ENCODE peak calls at places on chromosome X, in eight cellular contexts. One of them, this sample, is unnamed.
A peak's percentile ranks its signal among the peaks of the same experiment; 100 is the strongest.

GRCh38 chrX:55135171-55135570 is 46.4 kb downstream of the PAGE2 start:
- DNase-seq in central memory CD8-positive, alpha-beta T cell: no peak
- DNase-seq in right cardiac atrium: peak; percentile 39
- DNase-seq in fibroblast of lung: peak; percentile 39
- DNase-seq in GM13976: no peak
- DNase-seq in EL: peak; percentile 19
- DNase-seq in stimulated activated CD4-positive, alpha-beta T cell treated with anti-CD3 and anti-CD28 coated beads, Interleukin-12 subunit alpha, Interleukin-12 subunit beta, amount 100 ng/mL, for 4 hours: peak; percentile 7
- DNase-seq in HS-5: no peak
- DNase-seq in this sample: peak; percentile 3

GRCh38 chrX:14095702-14096101 is 66.0 kb upstream of the GEMIN8 start:
- DNase-seq in HS-5: peak; percentile 19
- DNase-seq in right cardiac atrium: peak; percentile 20
- DNase-seq in GM13976: peak; percentile 31
- DNase-seq in central memory CD8-positive, alpha-beta T cell: no peak
- DNase-seq in stimulated activated CD4-positive, alpha-beta T cell treated with anti-CD3 and anti-CD28 coated beads, Interleukin-12 subunit alpha, Interleukin-12 subunit beta, amount 100 ng/mL, for 4 hours: peak; percentile 20
- DNase-seq in EL: peak; percentile 18
- DNase-seq in fibroblast of lung: peak; percentile 57
- DNase-seq in this sample: peak; percentile 27

GRCh38 chrX:148854351-148854750 is 353.9 kb downstream of the AFF2 start:
- DNase-seq in GM13976: no peak
- DNase-seq in HS-5: no peak
- DNase-seq in fibroblast of lung: peak; percentile 36
- DNase-seq in EL: no peak
- DNase-seq in central memory CD8-positive, alpha-beta T cell: no peak
- DNase-seq in stimulated activated CD4-positive, alpha-beta T cell treated with anti-CD3 and anti-CD28 coated beads, Interleukin-12 subunit alpha, Interleukin-12 subunit beta, amount 100 ng/mL, for 4 hours: no peak
- DNase-seq in right cardiac atrium: no peak
- DNase-seq in this sample: no peak

GRCh38 chrX:52979993-52980392 is 21.7 kb upstream of the FAM156A start:
- DNase-seq in HS-5: no peak
- DNase-seq in central memory CD8-positive, alpha-beta T cell: no peak
- DNase-seq in right cardiac atrium: no peak
- DNase-seq in GM13976: no peak
- DNase-seq in EL: peak; percentile 5
- DNase-seq in fibroblast of lung: no peak
- DNase-seq in stimulated activated CD4-positive, alpha-beta T cell treated with anti-CD3 and anti-CD28 coated beads, Interleukin-12 subunit alpha, Interleukin-12 subunit beta, amount 100 ng/mL, for 4 hours: no peak
- DNase-seq in this sample: no peak

GRCh38 chrX:119693996-119694451 is 1.1 kb upstream of the SEPTIN6 start:
- DNase-seq in GM13976: peak; percentile 50
- DNase-seq in stimulated activated CD4-positive, alpha-beta T cell treated with anti-CD3 and anti-CD28 coated beads, Interleukin-12 subunit alpha, Interleukin-12 subunit beta, amount 100 ng/mL, for 4 hours: no peak
- DNase-seq in central memory CD8-positive, alpha-beta T cell: no peak
- DNase-seq in HS-5: no peak
- DNase-seq in right cardiac atrium: no peak
- DNase-seq in fibroblast of lung: no peak
- DNase-seq in EL: no peak
- DNase-seq in this sample: no peak

GRCh38 chrX:43140546-43140945 is 362.6 kb upstream of the PPP1R2C start:
- DNase-seq in stimulated activated CD4-positive, alpha-beta T cell treated with anti-CD3 and anti-CD28 coated beads, Interleukin-12 subunit alpha, Interleukin-12 subunit beta, amount 100 ng/mL, for 4 hours: no peak
- DNase-seq in central memory CD8-positive, alpha-beta T cell: no peak
- DNase-seq in HS-5: peak; percentile 5
- DNase-seq in GM13976: no peak
- DNase-seq in right cardiac atrium: no peak
- DNase-seq in EL: no peak
- DNase-seq in fibroblast of lung: no peak
- DNase-seq in this sample: no peak

GRCh38 chrX:24147165-24147564 is 2.4 kb upstream of the ZFX start:
- DNase-seq in GM13976: no peak
- DNase-seq in HS-5: no peak
- DNase-seq in stimulated activated CD4-positive, alpha-beta T cell treated with anti-CD3 and anti-CD28 coated beads, Interleukin-12 subunit alpha, Interleukin-12 subunit beta, amount 100 ng/mL, for 4 hours: no peak
- DNase-seq in central memory CD8-positive, alpha-beta T cell: no peak
- DNase-seq in fibroblast of lung: no peak
- DNase-seq in right cardiac atrium: no peak
- DNase-seq in EL: no peak
- DNase-seq in this sample: no peak

GRCh38 chrX:131728295-131729145 is 184.6 kb downstream of the OR13H1 start:
- DNase-seq in central memory CD8-positive, alpha-beta T cell: no peak
- DNase-seq in right cardiac atrium: peak; percentile 68
- DNase-seq in fibroblast of lung: no peak
- DNase-seq in EL: no peak
- DNase-seq in GM13976: peak; percentile 28
- DNase-seq in stimulated activated CD4-positive, alpha-beta T cell treated with anti-CD3 and anti-CD28 coated beads, Interleukin-12 subunit alpha, Interleukin-12 subunit beta, amount 100 ng/mL, for 4 hours: no peak
- DNase-seq in HS-5: no peak
- DNase-seq in this sample: peak; percentile 76

GRCh38 chrX:18410038-18410437 is 15.4 kb upstream of the CDKL5 start:
- DNase-seq in GM13976: no peak
- DNase-seq in HS-5: no peak
- DNase-seq in EL: peak; percentile 10
- DNase-seq in right cardiac atrium: no peak
- DNase-seq in central memory CD8-positive, alpha-beta T cell: no peak
- DNase-seq in fibroblast of lung: peak; percentile 68
- DNase-seq in stimulated activated CD4-positive, alpha-beta T cell treated with anti-CD3 and anti-CD28 coated beads, Interleukin-12 subunit alpha, Interleukin-12 subunit beta, amount 100 ng/mL, for 4 hours: no peak
- DNase-seq in this sample: no peak

GRCh38 chrX:151776113-151776790 is 41.7 kb downstream of the CNGA2 start:
- DNase-seq in HS-5: no peak
- DNase-seq in central memory CD8-positive, alpha-beta T cell: no peak
- DNase-seq in GM13976: no peak
- DNase-seq in EL: no peak
- DNase-seq in right cardiac atrium: no peak
- DNase-seq in fibroblast of lung: no peak
- DNase-seq in stimulated activated CD4-positive, alpha-beta T cell treated with anti-CD3 and anti-CD28 coated beads, Interleukin-12 subunit alpha, Interleukin-12 subunit beta, amount 100 ng/mL, for 4 hours: no peak
- DNase-seq in this sample: no peak

GRCh38 chrX:20026278-20026677 is 35.4 kb upstream of the BCLAF3 start:
- DNase-seq in stimulated activated CD4-positive, alpha-beta T cell treated with anti-CD3 and anti-CD28 coated beads, Interleukin-12 subunit alpha, Interleukin-12 subunit beta, amount 100 ng/mL, for 4 hours: no peak
- DNase-seq in fibroblast of lung: peak; percentile 47
- DNase-seq in right cardiac atrium: no peak
- DNase-seq in HS-5: peak; percentile 37
- DNase-seq in central memory CD8-positive, alpha-beta T cell: no peak
- DNase-seq in EL: peak; percentile 66
- DNase-seq in GM13976: no peak
- DNase-seq in this sample: no peak

GRCh38 chrX:39813631-39814246 is 284.0 kb downstream of the BCOR start:
- DNase-seq in HS-5: no peak
- DNase-seq in right cardiac atrium: peak; percentile 90
- DNase-seq in fibroblast of lung: peak; percentile 89
- DNase-seq in stimulated activated CD4-positive, alpha-beta T cell treated with anti-CD3 and anti-CD28 coated beads, Interleukin-12 subunit alpha, Interleukin-12 subunit beta, amount 100 ng/mL, for 4 hours: no peak
- DNase-seq in GM13976: no peak
- DNase-seq in EL: no peak
- DNase-seq in central memory CD8-positive, alpha-beta T cell: no peak
- DNase-seq in this sample: no peak

GRCh38 chrX:136353519-136354095 is 52.8 kb downstream of the ADGRG4 start:
- DNase-seq in central memory CD8-positive, alpha-beta T cell: no peak
- DNase-seq in GM13976: no peak
- DNase-seq in stimulated activated CD4-positive, alpha-beta T cell treated with anti-CD3 and anti-CD28 coated beads, Interleukin-12 subunit alpha, Interleukin-12 subunit beta, amount 100 ng/mL, for 4 hours: no peak
- DNase-seq in EL: peak; percentile 21
- DNase-seq in right cardiac atrium: no peak
- DNase-seq in HS-5: peak; percentile 9
- DNase-seq in fibroblast of lung: no peak
- DNase-seq in this sample: no peak

GRCh38 chrX:56248492-56248891 is 16.3 kb downstream of the KLF8 start:
- DNase-seq in fibroblast of lung: peak; percentile 49
- DNase-seq in right cardiac atrium: peak; percentile 63
- DNase-seq in stimulated activated CD4-positive, alpha-beta T cell treated with anti-CD3 and anti-CD28 coated beads, Interleukin-12 subunit alpha, Interleukin-12 subunit beta, amount 100 ng/mL, for 4 hours: peak; percentile 38
- DNase-seq in EL: peak; percentile 19
- DNase-seq in HS-5: no peak
- DNase-seq in central memory CD8-positive, alpha-beta T cell: no peak
- DNase-seq in GM13976: peak; percentile 53
- DNase-seq in this sample: peak; percentile 34

GRCh38 chrX:19462879-19463278 is 52.4 kb downstream of the MAP3K15 start:
- DNase-seq in central memory CD8-positive, alpha-beta T cell: no peak
- DNase-seq in GM13976: no peak
- DNase-seq in stimulated activated CD4-positive, alpha-beta T cell treated with anti-CD3 and anti-CD28 coated beads, Interleukin-12 subunit alpha, Interleukin-12 subunit beta, amount 100 ng/mL, for 4 hours: no peak
- DNase-seq in HS-5: no peak
- DNase-seq in EL: no peak
- DNase-seq in right cardiac atrium: no peak
- DNase-seq in fibroblast of lung: no peak
- DNase-seq in this sample: no peak

GRCh38 chrX:142036111-142036510 is 132.4 kb downstream of the MAGEC1 start:
- DNase-seq in EL: peak; percentile 57
- DNase-seq in stimulated activated CD4-positive, alpha-beta T cell treated with anti-CD3 and anti-CD28 coated beads, Interleukin-12 subunit alpha, Interleukin-12 subunit beta, amount 100 ng/mL, for 4 hours: no peak
- DNase-seq in GM13976: no peak
- DNase-seq in fibroblast of lung: peak; percentile 51
- DNase-seq in central memory CD8-positive, alpha-beta T cell: no peak
- DNase-seq in HS-5: peak; percentile 19
- DNase-seq in right cardiac atrium: no peak
- DNase-seq in this sample: no peak

GRCh38 chrX:119981286-119982070 is 37.9 kb upstream of the NKAP start:
- DNase-seq in right cardiac atrium: no peak
- DNase-seq in fibroblast of lung: peak; percentile 27
- DNase-seq in HS-5: no peak
- DNase-seq in EL: peak; percentile 22
- DNase-seq in GM13976: peak; percentile 38
- DNase-seq in central memory CD8-positive, alpha-beta T cell: no peak
- DNase-seq in stimulated activated CD4-positive, alpha-beta T cell treated with anti-CD3 and anti-CD28 coated beads, Interleukin-12 subunit alpha, Interleukin-12 subunit beta, amount 100 ng/mL, for 4 hours: no peak
- DNase-seq in this sample: no peak

GRCh38 chrX:15129412-15129811 is 140.5 kb downstream of the ASB9 start:
- DNase-seq in EL: no peak
- DNase-seq in HS-5: no peak
- DNase-seq in right cardiac atrium: no peak
- DNase-seq in stimulated activated CD4-positive, alpha-beta T cell treated with anti-CD3 and anti-CD28 coated beads, Interleukin-12 subunit alpha, Interleukin-12 subunit beta, amount 100 ng/mL, for 4 hours: no peak
- DNase-seq in central memory CD8-positive, alpha-beta T cell: no peak
- DNase-seq in fibroblast of lung: no peak
- DNase-seq in GM13976: no peak
- DNase-seq in this sample: no peak

GRCh38 chrX:86016189-86016588 is 31.2 kb downstream of the CHM start:
- DNase-seq in EL: no peak
- DNase-seq in HS-5: no peak
- DNase-seq in stimulated activated CD4-positive, alpha-beta T cell treated with anti-CD3 and anti-CD28 coated beads, Interleukin-12 subunit alpha, Interleukin-12 subunit beta, amount 100 ng/mL, for 4 hours: no peak
- DNase-seq in GM13976: no peak
- DNase-seq in central memory CD8-positive, alpha-beta T cell: no peak
- DNase-seq in right cardiac atrium: no peak
- DNase-seq in fibroblast of lung: no peak
- DNase-seq in this sample: no peak

GRCh38 chrX:8841911-8842310 is 40.7 kb upstream of the FAM9A start:
- DNase-seq in central memory CD8-positive, alpha-beta T cell: no peak
- DNase-seq in right cardiac atrium: no peak
- DNase-seq in stimulated activated CD4-positive, alpha-beta T cell treated with anti-CD3 and anti-CD28 coated beads, Interleukin-12 subunit alpha, Interleukin-12 subunit beta, amount 100 ng/mL, for 4 hours: no peak
- DNase-seq in GM13976: no peak
- DNase-seq in HS-5: no peak
- DNase-seq in EL: no peak
- DNase-seq in fibroblast of lung: peak; percentile 12
- DNase-seq in this sample: no peak

GRCh38 chrX:16585486-16586370 is 64.2 kb upstream of the S100G start:
- DNase-seq in central memory CD8-positive, alpha-beta T cell: no peak
- DNase-seq in EL: no peak
- DNase-seq in GM13976: no peak
- DNase-seq in fibroblast of lung: no peak
- DNase-seq in right cardiac atrium: no peak
- DNase-seq in stimulated activated CD4-positive, alpha-beta T cell treated with anti-CD3 and anti-CD28 coated beads, Interleukin-12 subunit alpha, Interleukin-12 subunit beta, amount 100 ng/mL, for 4 hours: no peak
- DNase-seq in HS-5: no peak
- DNase-seq in this sample: no peak

GRCh38 chrX:8284131-8284530 is 113.1 kb upstream of the VCX2 start:
- DNase-seq in stimulated activated CD4-positive, alpha-beta T cell treated with anti-CD3 and anti-CD28 coated beads, Interleukin-12 subunit alpha, Interleukin-12 subunit beta, amount 100 ng/mL, for 4 hours: no peak
- DNase-seq in central memory CD8-positive, alpha-beta T cell: no peak
- DNase-seq in EL: no peak
- DNase-seq in right cardiac atrium: no peak
- DNase-seq in GM13976: no peak
- DNase-seq in HS-5: no peak
- DNase-seq in fibroblast of lung: no peak
- DNase-seq in this sample: no peak

GRCh38 chrX:101260435-101260834 is 30.7 kb downstream of the TAF7L start:
- DNase-seq in GM13976: peak; percentile 18
- DNase-seq in EL: peak; percentile 4
- DNase-seq in stimulated activated CD4-positive, alpha-beta T cell treated with anti-CD3 and anti-CD28 coated beads, Interleukin-12 subunit alpha, Interleukin-12 subunit beta, amount 100 ng/mL, for 4 hours: no peak
- DNase-seq in HS-5: no peak
- DNase-seq in fibroblast of lung: peak; percentile 4
- DNase-seq in right cardiac atrium: no peak
- DNase-seq in central memory CD8-positive, alpha-beta T cell: no peak
- DNase-seq in this sample: no peak

GRCh38 chrX:111568356-111568755 is 56.9 kb downstream of the SERTM2 start:
- DNase-seq in stimulated activated CD4-positive, alpha-beta T cell treated with anti-CD3 and anti-CD28 coated beads, Interleukin-12 subunit alpha, Interleukin-12 subunit beta, amount 100 ng/mL, for 4 hours: no peak
- DNase-seq in right cardiac atrium: no peak
- DNase-seq in GM13976: no peak
- DNase-seq in HS-5: no peak
- DNase-seq in central memory CD8-positive, alpha-beta T cell: no peak
- DNase-seq in fibroblast of lung: no peak
- DNase-seq in EL: peak; percentile 5
- DNase-seq in this sample: no peak

GRCh38 chrX:117985241-117985640 is 131.4 kb downstream of the KLHL13 start:
- DNase-seq in GM13976: no peak
- DNase-seq in fibroblast of lung: peak; percentile 12
- DNase-seq in EL: no peak
- DNase-seq in stimulated activated CD4-positive, alpha-beta T cell treated with anti-CD3 and anti-CD28 coated beads, Interleukin-12 subunit alpha, Interleukin-12 subunit beta, amount 100 ng/mL, for 4 hours: no peak
- DNase-seq in central memory CD8-positive, alpha-beta T cell: no peak
- DNase-seq in right cardiac atrium: no peak
- DNase-seq in HS-5: no peak
- DNase-seq in this sample: no peak

GRCh38 chrX:21295246-21295820 is 78.9 kb upstream of the CNKSR2 start:
- DNase-seq in HS-5: no peak
- DNase-seq in right cardiac atrium: no peak
- DNase-seq in central memory CD8-positive, alpha-beta T cell: no peak
- DNase-seq in stimulated activated CD4-positive, alpha-beta T cell treated with anti-CD3 and anti-CD28 coated beads, Interleukin-12 subunit alpha, Interleukin-12 subunit beta, amount 100 ng/mL, for 4 hours: no peak
- DNase-seq in fibroblast of lung: no peak
- DNase-seq in GM13976: no peak
- DNase-seq in EL: no peak
- DNase-seq in this sample: no peak

GRCh38 chrX:130994671-130995070 is 63.5 kb upstream of the ARHGAP36 start:
- DNase-seq in EL: peak; percentile 4
- DNase-seq in stimulated activated CD4-positive, alpha-beta T cell treated with anti-CD3 and anti-CD28 coated beads, Interleukin-12 subunit alpha, Interleukin-12 subunit beta, amount 100 ng/mL, for 4 hours: peak; percentile 1
- DNase-seq in right cardiac atrium: no peak
- DNase-seq in HS-5: no peak
- DNase-seq in fibroblast of lung: peak; percentile 37
- DNase-seq in central memory CD8-positive, alpha-beta T cell: no peak
- DNase-seq in GM13976: peak; percentile 3
- DNase-seq in this sample: peak; percentile 2

This sample was measured in stimulated activated naive B cell treated with anti-CD40 and anti-IgM and Interleukin-4, amounts not matched to agents 10 μg/mL and 1 μg/mL and 100 μg/mL, for 72 hours.